ENCODE peak calls at places on chromosomes 12 and 14, in ten cellular contexts. Y, F, E, J, D, O, W, H, I and U are unnamed samples.

GRCh38 chr12:12499909-12500604 is 62.6 kb downstream of the DUSP16 start:
- DNase-seq in Y (no peak), O (no peak), J (no peak), W (no peak), I (no peak), D (no peak), H (no peak), F (no peak), E (no peak), U (no peak)

GRCh38 chr12:123905319-123905925 is 67.2 kb downstream of the CCDC92 start:
- DNase-seq in F (peak), D (no peak), W (no peak), H (no peak), O (peak), Y (peak), I (peak), E (peak), J (peak), U (peak)

GRCh38 chr12:116463366-116463765 is 95.8 kb upstream of the MAP1LC3B2 start:
- DNase-seq in D (no peak), O (no peak), Y (no peak), E (no peak), H (no peak), I (no peak), J (no peak), W (no peak), F (no peak), U (no peak)

GRCh38 chr14:101022121-101022520 is 118.6 kb upstream of the RTL1 start:
- DNase-seq in F (no peak), Y (no peak), J (no peak), H (no peak), O (peak), D (peak), I (no peak), W (peak), E (no peak), U (no peak)

GRCh38 chr14:77023001-77023996 is 5.2 kb downstream of the IRF2BPL start:
- DNase-seq in I (peak), F (no peak), E (no peak), J (peak), W (peak), H (no peak), D (no peak), O (peak), Y (no peak), U (no peak)

GRCh38 chr12:108729612-108730336 is 1.5 kb downstream of the CORO1C start:
- DNase-seq in E (no peak), D (no peak), W (no peak), O (no peak), H (no peak), J (peak), F (no peak), Y (no peak), I (peak), U (no peak)

GRCh38 chr14:92651106-92651792 is 97.2 kb downstream of the LGMN start:
- DNase-seq in F (peak), W (no peak), E (no peak), H (no peak), D (no peak), J (no peak), Y (peak), O (no peak), I (no peak), U (no peak)

GRCh38 chr14:67510836-67511235 is 22.3 kb upstream of the PLEKHH1 start:
- DNase-seq in J (no peak), F (no peak), E (no peak), I (peak), D (no peak), H (no peak), Y (no peak), O (no peak), W (no peak), U (no peak)

GRCh38 chr12:32446306-32447119 is 47.2 kb downstream of the FGD4 start:
- DNase-seq in O (no peak), H (no peak), W (no peak), I (no peak), J (no peak), E (no peak), Y (no peak), F (no peak), D (no peak), U (no peak)

GRCh38 chr14:93734086-93734822 is 54.0 kb downstream of the PRIMA1 start:
- DNase-seq in E (no peak), O (peak), J (no peak), F (no peak), D (no peak), H (no peak), W (no peak), Y (peak), I (no peak), U (no peak)

GRCh38 chr14:93734961-93735360 is 53.3 kb downstream of the PRIMA1 start:
- DNase-seq in E (no peak), I (no peak), D (no peak), O (no peak), Y (no peak), H (no peak), F (no peak), W (no peak), J (no peak), U (no peak)

GRCh38 chr14:93737574-93737973 is 50.7 kb downstream of the PRIMA1 start:
- DNase-seq in I (no peak), Y (no peak), E (no peak), J (no peak), H (no peak), W (no peak), O (no peak), F (no peak), D (no peak), U (no peak)

GRCh38 chr14:93733646-93734045 is 54.6 kb downstream of the PRIMA1 start:
- DNase-seq in E (no peak), W (no peak), D (no peak), Y (no peak), F (no peak), H (no peak), O (no peak), I (no peak), J (no peak), U (no peak)

GRCh38 chr14:93736378-93737014 is 51.8 kb downstream of the PRIMA1 start:
- DNase-seq in Y (no peak), O (no peak), J (no peak), I (no peak), D (no peak), F (no peak), H (no peak), W (no peak), E (no peak), U (no peak)
- TF ChIP-seq CTCF in Y (no peak), O (no peak), J (no peak), I (no peak), D (no peak), F (peak), H (no peak), W (no peak), E (peak), U (peak)

GRCh38 chr12:107364875-107365518 is 271.6 kb upstream of the CRY1 start:
- DNase-seq in F (no peak), E (no peak), I (no peak), J (no peak), W (no peak), D (no peak), H (no peak), O (no peak), Y (no peak), U (no peak)
- TF ChIP-seq CTCF in F (no peak), E (no peak), I (no peak), J (no peak), W (no peak), D (no peak), H (no peak), O (no peak), Y (no peak), U (no peak)

DNA sequence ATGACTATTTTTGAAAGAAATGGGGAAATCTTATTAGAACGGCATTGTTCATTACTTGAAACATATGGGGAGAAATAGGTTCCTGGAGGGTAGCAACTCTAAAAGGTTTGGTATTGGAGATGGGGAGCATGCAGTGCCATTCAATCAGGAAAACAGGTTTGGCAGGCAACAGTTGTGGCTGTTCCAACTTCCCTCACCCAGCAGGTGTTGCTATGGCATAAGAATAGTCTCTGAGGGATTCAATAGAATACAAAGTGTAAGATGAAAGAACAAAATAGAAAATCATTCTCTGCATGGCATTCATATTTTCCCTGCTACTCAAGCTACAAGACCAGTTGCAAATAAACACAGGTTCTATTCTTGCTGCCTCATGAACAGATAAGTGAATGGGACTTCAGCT is 393.3 kb upstream of the RPL10L start:
- DNase-seq in F (no peak), E (no peak), W (no peak), I (no peak), D (no peak), Y (no peak), H (no peak), O (no peak), J (no peak), U (no peak)
- TF ChIP-seq CTCF in F (no peak), E (no peak), W (no peak), I (no peak), D (no peak), Y (no peak), H (no peak), O (no peak), J (no peak), U (no peak)

GRCh38 chr12:76035045-76035444 is 3.5 kb upstream of the PHLDA1 start:
- DNase-seq in J (no peak), D (no peak), Y (no peak), O (no peak), F (no peak), W (no peak), I (no peak), H (no peak), E (no peak), U (no peak)

GRCh38 chr12:76031414-76032042 is at the start of gene PHLDA1:
- DNase-seq in I (peak), W (peak), O (peak), J (peak), D (peak), E (peak), Y (peak), H (peak), F (peak), U (peak)

GRCh38 chr12:76032043-76032981 is 736 bp upstream of the PHLDA1 start:
- DNase-seq in F (peak), D (no peak), J (peak), I (peak), W (peak), O (peak), Y (no peak), H (no peak), E (no peak), U (peak)

GRCh38 chr12:76031081-76031413 is 529 bp downstream of the PHLDA1 start:
- DNase-seq in I (no peak), O (no peak), W (no peak), H (no peak), D (no peak), F (no peak), E (no peak), J (no peak), Y (peak), U (peak)

GRCh38 chr12:76033116-76034001 is 1.8 kb upstream of the PHLDA1 start:
- DNase-seq in Y (no peak), J (peak), D (no peak), W (no peak), E (no peak), I (peak), O (no peak), F (no peak), H (no peak), U (no peak)
- TF ChIP-seq CTCF in Y (no peak), J (no peak), D (no peak), W (no peak), E (no peak), I (no peak), O (no peak), F (no peak), H (no peak), U (no peak)

DNA sequence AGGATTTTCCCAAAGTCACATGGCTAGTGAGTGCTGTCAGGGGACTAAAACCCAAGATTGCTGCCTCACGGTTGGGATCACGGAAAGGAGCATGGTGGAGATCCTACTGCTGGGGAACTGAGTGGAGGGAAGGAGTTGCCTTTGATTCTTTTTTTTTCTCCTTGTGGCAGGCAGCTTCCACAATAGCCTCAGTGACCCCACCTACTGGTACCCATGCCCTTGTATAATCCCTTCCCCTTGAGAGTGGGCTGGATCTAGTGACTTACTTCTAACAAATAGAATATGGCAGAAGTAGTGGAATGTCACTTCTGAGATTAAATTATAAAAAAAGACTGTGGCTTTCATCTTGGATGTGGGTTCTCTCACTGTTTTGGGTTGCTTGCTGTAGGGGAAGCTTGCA is 135.7 kb downstream of the DICER1 start:
- DNase-seq in F (no peak), E (no peak), J (no peak), W (no peak), Y (no peak), H (no peak), D (no peak), I (no peak), O (no peak), U (no peak)
- TF ChIP-seq CTCF in F (no peak), E (no peak), J (no peak), W (no peak), Y (no peak), H (no peak), D (no peak), I (no peak), O (no peak), U (no peak)

GRCh38 chr14:81330619-81331122 is 69.5 kb downstream of the STON2 start:
- DNase-seq in O (no peak), I (no peak), E (no peak), J (no peak), Y (no peak), H (no peak), F (no peak), D (no peak), W (no peak), U (no peak)

GRCh38 chr14:81332725-81333124 is 67.4 kb downstream of the STON2 start:
- DNase-seq in W (no peak), E (no peak), F (no peak), J (no peak), H (no peak), I (no peak), Y (no peak), O (no peak), D (no peak), U (no peak)

GRCh38 chr14:81329640-81330385 is 70.3 kb downstream of the STON2 start:
- DNase-seq in E (no peak), H (no peak), Y (no peak), W (no peak), J (no peak), D (no peak), F (no peak), O (no peak), I (no peak), U (no peak)

GRCh38 chr14:81336009-81336408 is 64.1 kb downstream of the STON2 start:
- DNase-seq in D (no peak), J (no peak), Y (no peak), I (no peak), H (no peak), F (no peak), E (no peak), O (no peak), W (no peak), U (no peak)

GRCh38 chr14:81331229-81332026 is 68.7 kb downstream of the STON2 start:
- DNase-seq in W (no peak), J (no peak), Y (no peak), D (no peak), H (no peak), F (no peak), E (no peak), I (no peak), O (no peak), U (no peak)
- TF ChIP-seq CTCF in W (no peak), J (no peak), Y (no peak), D (no peak), H (no peak), F (no peak), E (no peak), I (no peak), O (no peak), U (no peak)

GRCh38 chr14:102930138-102930752 is 7.8 kb downstream of the AMN start:
- DNase-seq in E (no peak), I (no peak), F (no peak), O (no peak), J (no peak), H (no peak), D (no peak), W (no peak), Y (no peak), U (peak)
- TF ChIP-seq CTCF in E (no peak), I (no peak), F (no peak), O (no peak), J (no peak), H (no peak), D (no peak), W (no peak), Y (no peak), U (no peak)